ENCODE peak calls at places on chromosomes 12 and 14, in ten cellular contexts. S, M, P, V, J, B, N, F, E and C are unnamed samples.

GRCh38 chr12:57161491-57161890 is 14.1 kb upstream of the LRP1-AS start:
- DNase-seq in S (no peak), M (no peak), P (no peak), V (no peak), J (no peak), B (no peak), N (no peak), F (no peak), E (no peak), C (no peak)

GRCh38 chr14:68938515-68939423 is 40.3 kb downstream of the ACTN1 start:
- DNase-seq in S (no peak), M (peak; percentile 93), P (no peak), V (no peak), J (no peak), B (no peak), N (peak; percentile 13), F (no peak), E (no peak), C (peak; percentile 75)

GRCh38 chr12:115402443-115403170 is 718.6 kb upstream of the TBX3 start:
- DNase-seq in S (no peak), M (no peak), P (no peak), V (no peak), J (no peak), B (no peak), N (no peak), F (no peak), E (no peak), C (no peak)

GRCh38 chr12:52903855-52904508 is 894 bp downstream of the KRT8 start:
- DNase-seq in S (no peak), M (peak; percentile 87), P (no peak), V (no peak), J (no peak), B (peak; percentile 68), N (peak; percentile 31), F (peak; percentile 21), E (peak; percentile 65), C (peak; percentile 64)

GRCh38 chr14:37599527-37600368 is 4.3 kb downstream of the TTC6 start:
- DNase-seq in S (no peak), M (peak; percentile 69), P (no peak), V (no peak), J (no peak), B (peak; percentile 25), N (no peak), F (no peak), E (no peak), C (no peak)

GRCh38 chr12:79978692-79979091 is 43.8 kb upstream of the PPP1R12A start:
- DNase-seq in S (no peak), M (no peak), P (no peak), V (no peak), J (no peak), B (no peak), N (no peak), F (no peak), E (no peak), C (no peak)

GRCh38 chr12:6074979-6075585 is 49.4 kb downstream of the VWF start:
- DNase-seq in S (no peak), M (no peak), P (no peak), V (no peak), J (no peak), B (no peak), N (peak; percentile 38), F (peak; percentile 30), E (no peak), C (peak; percentile 54)

GRCh38 chr14:71551291-71551955 is 380.8 kb upstream of the RGS6 start:
- DNase-seq in S (no peak), M (peak; percentile 1), P (no peak), V (peak; percentile 68), J (no peak), B (no peak), N (no peak), F (no peak), E (no peak), C (no peak)

GRCh38 chr14:88255196-88255595 is 67.9 kb downstream of the KCNK10 start:
- DNase-seq in S (no peak), M (no peak), P (no peak), V (no peak), J (no peak), B (no peak), N (no peak), F (no peak), E (no peak), C (no peak)

GRCh38 chr14:102201776-102202175 is 62.1 kb downstream of the WDR20 start:
- DNase-seq in S (no peak), M (no peak), P (no peak), V (no peak), J (no peak), B (no peak), N (no peak), F (no peak), E (no peak), C (no peak)

GRCh38 chr12:6426882-6427671 is 17.7 kb upstream of the CD27 start:
- DNase-seq in S (peak; percentile 65), M (no peak), P (no peak), V (no peak), J (peak; percentile 52), B (no peak), N (no peak), F (peak; percentile 84), E (no peak), C (peak; percentile 53)

GRCh38 chr12:75086086-75087038 is 123.3 kb downstream of the KCNC2 start:
- DNase-seq in S (no peak), M (no peak), P (no peak), V (peak; percentile 19), J (no peak), B (no peak), N (no peak), F (no peak), E (no peak), C (no peak)

GRCh38 chr12:104866286-104866685 is 91.8 kb downstream of the SLC41A2 start:
- DNase-seq in S (no peak), M (no peak), P (no peak), V (no peak), J (no peak), B (no peak), N (no peak), F (no peak), E (no peak), C (peak; percentile 68)

GRCh38 chr14:33057585-33057984 is 118.9 kb downstream of the NPAS3 start:
- DNase-seq in S (no peak), M (peak; percentile 48), P (no peak), V (no peak), J (no peak), B (no peak), N (no peak), F (no peak), E (no peak), C (no peak)

GRCh38 chr14:23167006-23167847 is 16.2 kb downstream of the SLC7A8 start:
- DNase-seq in S (no peak), M (no peak), P (no peak), V (no peak), J (no peak), B (no peak), N (no peak), F (no peak), E (no peak), C (no peak)